ENCODE peak calls at places on chromosomes 13 and 19, in ten cellular contexts. U is H9; W is NCI-H1092; H is AG04450; M is EH; V is GM12865; S is stimulated activated CD4-positive, alpha-beta T cell treated with anti-CD3 and anti-CD28 coated beads, Interleukin-15, amount 100 ng/mL, for 1 hour; P is AG10803; C is heart right ventricle; N is immature natural killer cell. Z is an unnamed sample.

GRCh38 chr19:48772503-48772953 is 17.2 kb downstream of the FGF21 start:
- DNase-seq in U (no peak), W (no peak), H (no peak), M (no peak), V (no peak), S (no peak), P (peak), C (peak), N (no peak), Z (no peak)

GRCh38 chr13:79393564-79394249 is 12.3 kb downstream of the RBM26 start:
- DNase-seq in U (no peak), W (peak), H (no peak), M (no peak), V (peak), S (no peak), P (no peak), C (no peak), N (no peak), Z (peak)

GRCh38 chr19:8615813-8616596 is 5.5 kb upstream of the ADAMTS10 start:
- DNase-seq in U (peak), W (no peak), H (no peak), M (peak), V (peak), S (peak), P (peak), C (no peak), N (peak), Z (no peak)

GRCh38 chr13:66933994-66934393 is 296.1 kb downstream of the PCDH9 start:
- DNase-seq in U (no peak), W (no peak), H (peak), M (peak), V (no peak), S (no peak), P (peak), C (no peak), N (no peak), Z (no peak)

GRCh38 chr13:28047784-28048388 is 52.5 kb downstream of the FLT3 start:
- DNase-seq in U (no peak), W (no peak), H (no peak), M (peak), V (peak), S (no peak), P (peak), C (no peak), N (no peak), Z (peak)

GRCh38 chr13:113448545-113448884 is 4.8 kb downstream of the ADPRHL1 start:
- DNase-seq in U (peak), W (no peak), H (no peak), M (no peak), V (peak), S (no peak), P (no peak), C (peak), N (no peak), Z (no peak)

GRCh38 chr13:51821666-51822065 is 17.7 kb upstream of the DHRS12 start:
- DNase-seq in U (no peak), W (no peak), H (no peak), M (no peak), V (no peak), S (no peak), P (no peak), C (no peak), N (peak), Z (no peak)

GRCh38 chr19:27776524-27776923 is 1436.4 kb downstream of the UQCRFS1 start:
- DNase-seq in U (peak), W (no peak), H (no peak), M (no peak), V (no peak), S (no peak), P (no peak), C (no peak), N (no peak), Z (no peak)

GRCh38 chr19:6718111-6718740 is 2.2 kb downstream of the C3 start:
- DNase-seq in U (peak), W (no peak), H (no peak), M (no peak), V (no peak), S (no peak), P (no peak), C (no peak), N (no peak), Z (no peak)

GRCh38 chr19:11031421-11032070 is 57.7 kb upstream of the LDLR start:
- DNase-seq in U (no peak), W (peak), H (no peak), M (no peak), V (no peak), S (no peak), P (no peak), C (no peak), N (peak), Z (no peak)

GRCh38 chr13:110394371-110394841 is 87.3 kb downstream of the COL4A2 start:
- DNase-seq in U (no peak), W (no peak), H (no peak), M (peak), V (no peak), S (no peak), P (no peak), C (no peak), N (no peak), Z (no peak)

GRCh38 chr13:46578590-46578975 is 25.6 kb downstream of the LRCH1 start:
- DNase-seq in U (no peak), W (no peak), H (no peak), M (no peak), V (peak), S (no peak), P (no peak), C (no peak), N (no peak), Z (no peak)

GRCh38 chr13:79874396-79875360 is 393.7 kb downstream of the NDFIP2 start:
- DNase-seq in U (no peak), W (no peak), H (no peak), M (peak), V (no peak), S (no peak), P (peak), C (no peak), N (no peak), Z (no peak)

GRCh38 chr13:112102243-112102642 is 35.3 kb downstream of the SOX1 start:
- DNase-seq in U (no peak), W (no peak), H (no peak), M (no peak), V (no peak), S (no peak), P (no peak), C (no peak), N (no peak), Z (no peak)

GRCh38 chr13:110634558-110634957 is 19.2 kb downstream of the NAXD start:
- DNase-seq in U (no peak), W (no peak), H (no peak), M (peak), V (no peak), S (no peak), P (peak), C (no peak), N (no peak), Z (no peak)

GRCh38 chr13:41675306-41675705 is 218.0 kb downstream of the RGCC start:
- DNase-seq in U (no peak), W (no peak), H (no peak), M (peak), V (no peak), S (no peak), P (peak), C (no peak), N (no peak), Z (no peak)

GRCh38 chr19:34881982-34882381 is 44.7 kb upstream of the ZNF30 start:
- DNase-seq in U (no peak), W (no peak), H (no peak), M (peak), V (no peak), S (no peak), P (peak), C (no peak), N (no peak), Z (no peak)

GRCh38 chr13:28574617-28575142 is 79.8 kb upstream of the FLT1 start:
- DNase-seq in U (no peak), W (no peak), H (peak), M (peak), V (peak), S (no peak), P (peak), C (peak), N (no peak), Z (peak)

GRCh38 chr19:14871619-14872230 is 14.2 kb downstream of the OR7A17 start:
- DNase-seq in U (no peak), W (no peak), H (no peak), M (peak), V (peak), S (no peak), P (peak), C (no peak), N (no peak), Z (no peak)

GRCh38 chr19:18023596-18024212 is 15.7 kb downstream of the ARRDC2 start:
- DNase-seq in U (no peak), W (no peak), H (no peak), M (no peak), V (peak), S (no peak), P (peak), C (peak), N (no peak), Z (peak)

GRCh38 chr13:24178847-24179845 is 18.6 kb downstream of the SPATA13 start:
- DNase-seq in U (no peak), W (no peak), H (no peak), M (peak), V (no peak), S (no peak), P (peak), C (no peak), N (no peak), Z (no peak)

GRCh38 chr19:8638078-8638619 is 7.7 kb downstream of the NFILZ start:
- DNase-seq in U (no peak), W (no peak), H (no peak), M (peak), V (no peak), S (no peak), P (peak), C (no peak), N (no peak), Z (peak)

GRCh38 chr13:99357920-99358319 is 50.7 kb upstream of the GPR183 start:
- DNase-seq in U (no peak), W (no peak), H (no peak), M (no peak), V (no peak), S (no peak), P (no peak), C (no peak), N (no peak), Z (no peak)

GRCh38 chr13:19725320-19725719 is 57.4 kb downstream of the PSPC1 start:
- DNase-seq in U (no peak), W (no peak), H (no peak), M (no peak), V (no peak), S (no peak), P (no peak), C (no peak), N (no peak), Z (no peak)

GRCh38 chr19:58108546-58108817 is 10.5 kb upstream of the ZSCAN18 start:
- DNase-seq in U (no peak), W (no peak), H (no peak), M (no peak), V (no peak), S (no peak), P (no peak), C (no peak), N (no peak), Z (no peak)

Z was measured in HL-60.